ENCODE peak calls at places on chromosomes 11 and 22, in eight cellular contexts. E, T, A, K, O, B, X and M are unnamed samples.

GRCh38 chr11:9838229-9838628 is 174.4 kb downstream of the SWAP70 start:
- DNase-seq in T (no peak), B (no peak), K (peak), A (no peak), E (no peak), O (no peak), X (no peak), M (peak)

GRCh38 chr11:102599642-102600261 is 25.4 kb downstream of the MMP20 start:
- DNase-seq in A (no peak), X (no peak), O (peak), E (peak), T (no peak), K (peak), B (peak), M (peak)

GRCh38 chr11:46410021-46410420 is 18.4 kb upstream of the CHRM4 start:
- DNase-seq in K (no peak), A (no peak), O (no peak), E (no peak), T (peak), X (no peak), B (no peak), M (no peak)

GRCh38 chr22:20653795-20654342 is 120.0 kb upstream of the SERPIND1 start:
- DNase-seq in K (no peak), X (no peak), T (no peak), E (no peak), A (no peak), O (no peak), B (no peak), M (no peak)

GRCh38 chr22:46576556-46577351 is 39.3 kb upstream of the CELSR1 start:
- DNase-seq in X (peak), A (no peak), K (peak), B (peak), T (peak), E (peak), O (peak), M (peak)

GRCh38 chr22:48567213-48567975 is 1260.3 kb downstream of the BRD1 start:
- DNase-seq in E (no peak), X (no peak), T (no peak), O (no peak), K (peak), A (no peak), B (no peak), M (no peak)

GRCh38 chr11:92627615-92628201 is 341.7 kb upstream of the MTNR1B start:
- DNase-seq in T (no peak), A (no peak), O (no peak), B (peak), X (no peak), E (peak), K (peak), M (peak)

GRCh38 chr11:79092791-79093313 is 348.0 kb downstream of the TENM4 start:
- DNase-seq in A (peak), B (peak), K (peak), T (no peak), E (peak), X (peak), O (no peak), M (peak)

GRCh38 chr11:1933416-1934325 is 13.5 kb upstream of the MRPL23 start:
- DNase-seq in A (no peak), K (no peak), E (no peak), B (no peak), O (no peak), X (no peak), T (no peak), M (no peak)

GRCh38 chr22:42358643-42359558 is 73.3 kb downstream of the NFAM1 start:
- DNase-seq in B (no peak), A (no peak), E (no peak), O (no peak), T (no peak), X (no peak), K (no peak), M (no peak)

GRCh38 chr22:36756746-36757607 is 18.9 kb downstream of the IFT27 start:
- DNase-seq in K (no peak), T (no peak), E (no peak), B (no peak), O (no peak), X (no peak), A (no peak), M (no peak)

GRCh38 chr11:128879817-128880216 is 11.3 kb upstream of the KCNJ5 start:
- DNase-seq in T (no peak), E (no peak), B (no peak), K (no peak), A (no peak), O (no peak), X (no peak), M (no peak)

GRCh38 chr11:1228921-1229451 is 6.1 kb downstream of the MUC5B start:
- DNase-seq in T (no peak), E (no peak), X (no peak), O (no peak), A (no peak), K (no peak), B (no peak), M (no peak)

GRCh38 chr11:97325693-97326092 is 935.9 kb downstream of the JRKL start:
- DNase-seq in T (no peak), E (no peak), A (no peak), B (no peak), O (no peak), X (no peak), K (no peak), M (no peak)

GRCh38 chr11:60164550-60165075 is 18.3 kb downstream of the MS4A6A start:
- DNase-seq in B (no peak), A (no peak), O (no peak), K (no peak), T (no peak), X (no peak), E (no peak), M (no peak)

GRCh38 chr22:46171940-46172339 is 21.6 kb downstream of the PPARA start:
- DNase-seq in A (no peak), T (no peak), E (peak), K (peak), X (no peak), B (peak), O (no peak), M (peak)

GRCh38 chr11:12177739-12178338 is 67.4 kb downstream of the MICAL2 start:
- DNase-seq in A (no peak), B (peak), X (no peak), E (peak), K (peak), O (no peak), T (no peak), M (peak)

GRCh38 chr11:68652683-68653156 is 31.6 kb upstream of the GAL start:
- DNase-seq in T (no peak), O (no peak), B (no peak), A (no peak), K (no peak), E (no peak), X (no peak), M (no peak)

GRCh38 chr11:27718853-27719574 is 18.8 kb upstream of the BDNF start:
- DNase-seq in B (peak), A (peak), X (peak), E (peak), T (peak), K (peak), O (no peak), M (peak)

GRCh38 chr22:26586556-26587325 is 3.2 kb downstream of the TPST2 start:
- DNase-seq in T (no peak), X (no peak), E (no peak), A (no peak), B (no peak), O (no peak), K (no peak), M (no peak)

GRCh38 chr22:30183861-30184278 is 62.7 kb downstream of the LIF start:
- DNase-seq in B (peak), T (no peak), K (peak), O (no peak), X (no peak), A (no peak), E (peak), M (peak)

GRCh38 chr11:109405671-109406070 is 16.3 kb upstream of the C11orf87 start:
- DNase-seq in O (no peak), X (no peak), B (no peak), E (peak), K (peak), A (no peak), T (no peak), M (peak)

GRCh38 chr22:42716221-42716620 is 4.4 kb downstream of the A4GALT start:
- DNase-seq in B (peak), T (no peak), E (no peak), K (no peak), A (no peak), X (no peak), O (no peak), M (no peak)

GRCh38 chr11:64536997-64537396 is 54.0 kb upstream of the SLC22A12 start:
- DNase-seq in B (no peak), E (no peak), X (no peak), A (no peak), T (no peak), O (no peak), K (no peak), M (no peak)

GRCh38 chr11:86818466-86819282 is 18.3 kb downstream of the PRSS23 start:
- DNase-seq in A (peak), K (peak), X (no peak), T (peak), E (peak), B (peak), O (no peak), M (peak)

GRCh38 chr11:10973416-10973815 is 115.6 kb upstream of the ZBED5 start:
- DNase-seq in X (no peak), O (no peak), B (no peak), A (no peak), T (no peak), E (no peak), K (no peak), M (no peak)